ENCODE peak calls at places on chromosomes 4 and X, in seven cellular contexts. X, V, Y, L, E, W and K are unnamed samples.

GRCh38 chrX:44872319-44872816 is 620 bp upstream of the KDM6A start:
- DNase-seq in X (peak), L (peak), Y (no peak), W (peak), V (no peak), E (no peak), K (peak)

GRCh38 chr4:150363721-150364688 is 217.9 kb upstream of the MAB21L2 start:
- DNase-seq in W (no peak), E (no peak), L (no peak), Y (no peak), X (peak), V (no peak), K (no peak)

GRCh38 chr4:106898621-106899230 is 137.4 kb downstream of the DKK2 start:
- DNase-seq in L (peak), E (peak), Y (no peak), V (no peak), X (peak), W (peak), K (no peak)

GRCh38 chr4:152293527-152293926 is 242.4 kb downstream of the FBXW7 start:
- DNase-seq in W (no peak), E (no peak), L (no peak), X (no peak), V (no peak), Y (no peak), K (no peak)

GRCh38 chr4:54005475-54005874 is 58.9 kb downstream of the CHIC2 start:
- DNase-seq in L (no peak), X (peak), Y (no peak), W (no peak), E (no peak), V (no peak), K (no peak)

GRCh38 chr4:7189066-7189465 is 3.3 kb upstream of the SORCS2 start:
- DNase-seq in Y (peak), X (no peak), E (no peak), V (no peak), W (no peak), L (no peak), K (no peak)

GRCh38 chrX:102129473-102129872 is 4.0 kb downstream of the TCEAL2 start:
- DNase-seq in X (peak), V (no peak), Y (no peak), E (no peak), L (peak), W (no peak), K (no peak)

GRCh38 chr4:127015616-127016015 is 617.1 kb upstream of the INTU start:
- DNase-seq in X (no peak), V (no peak), W (no peak), E (no peak), L (no peak), Y (no peak), K (no peak)

GRCh38 chr4:8359193-8359592 is 81.3 kb downstream of the ACOX3 start:
- DNase-seq in Y (no peak), X (no peak), E (no peak), L (no peak), W (no peak), V (no peak), K (no peak)

GRCh38 chr4:87934973-87935372 is 40.5 kb upstream of the SPP1 start:
- DNase-seq in E (no peak), Y (no peak), X (no peak), V (no peak), L (no peak), W (no peak), K (no peak)

GRCh38 chrX:31166416-31166815 is 94.6 kb upstream of the FTHL17 start:
- DNase-seq in E (no peak), V (no peak), X (peak), W (no peak), Y (no peak), L (no peak), K (no peak)

GRCh38 chr4:48898733-48899431 is 7.7 kb downstream of the OCIAD2 start:
- DNase-seq in Y (no peak), X (peak), W (no peak), L (no peak), E (no peak), V (no peak), K (no peak)

GRCh38 chr4:150994721-150995120 is 20.4 kb downstream of the LRBA start:
- DNase-seq in V (no peak), L (no peak), Y (no peak), E (no peak), X (no peak), W (no peak), K (no peak)

GRCh38 chr4:168386002-168386401 is 67.5 kb upstream of the DDX60 start:
- DNase-seq in X (no peak), W (no peak), V (no peak), E (no peak), Y (no peak), L (no peak), K (no peak)

GRCh38 chr4:85498068-85498733 is 23.3 kb downstream of the ARHGAP24 start:
- DNase-seq in L (peak), W (no peak), X (peak), Y (peak), E (no peak), V (no peak), K (no peak)

GRCh38 chr4:1856920-1857699 is 1.2 kb upstream of the LETM1 start:
- DNase-seq in V (no peak), W (no peak), X (no peak), L (no peak), E (no peak), Y (no peak), K (no peak)

GRCh38 chrX:40303256-40304077 is 205.7 kb upstream of the BCOR start:
- DNase-seq in Y (no peak), W (no peak), X (no peak), V (no peak), E (no peak), L (no peak), K (no peak)

GRCh38 chr4:116702949-116703348 is 382.4 kb downstream of the TRAM1L1 start:
- DNase-seq in L (peak), V (no peak), Y (no peak), W (no peak), X (no peak), E (no peak), K (no peak)